ENCODE peak calls at places on chromosome 20, in five cellular contexts. S is IMR-90, J is PC-9, Y is fibroblast of lung, E is astrocyte. U is an unnamed sample.

GRCh38 chr20:46159101-46159897 is 41.2 kb downstream of the CD40 start:
- DNase-seq in S (no peak), E (no peak), J (no peak), Y (no peak), U (no peak)

GRCh38 chr20:3925899-3926638 is 36.9 kb downstream of the PANK2 start:
- DNase-seq in S (no peak), Y (no peak), J (no peak), E (no peak), U (no peak)

GRCh38 chr20:32062776-32063170 is 10.7 kb downstream of the HCK start:
- DNase-seq in E (no peak), Y (no peak), J (no peak), S (no peak), U (no peak)

GRCh38 chr20:60363698-60364097 is 405.5 kb downstream of the CDH26 start:
- DNase-seq in S (no peak), Y (no peak), J (no peak), E (no peak), U (no peak)

GRCh38 chr20:49890651-49891361 is 24.5 kb downstream of the SPATA2 start:
- DNase-seq in J (no peak), E (no peak), S (no peak), Y (no peak), U (peak; percentile 20)

GRCh38 chr20:6588296-6588695 is 179.2 kb upstream of the BMP2 start:
- DNase-seq in S (peak; percentile 47), J (no peak), Y (peak; percentile 42), E (peak; percentile 54), U (peak; percentile 30)

GRCh38 chr20:52494244-52494643 is 302.7 kb upstream of the ZFP64 start:
- DNase-seq in J (no peak), Y (peak; percentile 79), E (peak; percentile 99), S (peak; percentile 98), U (peak; percentile 94)

GRCh38 chr20:39083781-39084180 is 121.6 kb downstream of the DHX35 start:
- DNase-seq in E (no peak), S (no peak), J (no peak), Y (no peak), U (no peak)

GRCh38 chr20:45828589-45828988 is 1.5 kb upstream of the TNNC2 start:
- DNase-seq in S (no peak), J (no peak), E (no peak), Y (no peak), U (no peak)

GRCh38 chr20:36543187-36544133 is 2.1 kb downstream of the MYL9 start:
- DNase-seq in E (peak; percentile 64), Y (peak; percentile 83), S (peak; percentile 83), J (no peak), U (no peak)

GRCh38 chr20:560680-561079 is 17.1 kb upstream of the CSNK2A1 start:
- DNase-seq in J (no peak), S (no peak), E (no peak), Y (no peak), U (no peak)

GRCh38 chr20:59125909-59126308 is 37.7 kb upstream of the ZNF831 start:
- DNase-seq in S (no peak), J (no peak), Y (no peak), E (no peak), U (no peak)

GRCh38 chr20:13685623-13686022 is 46.9 kb upstream of the TASP1 start:
- DNase-seq in J (no peak), E (no peak), Y (no peak), S (no peak), U (no peak)

GRCh38 chr20:36366623-36367369 is 60.7 kb downstream of the DLGAP4 start:
- DNase-seq in S (no peak), Y (no peak), E (no peak), J (no peak), U (no peak)

GRCh38 chr20:19783966-19784401 is 25.9 kb downstream of the RIN2 start:
- DNase-seq in E (peak; percentile 87), Y (peak; percentile 59), S (peak; percentile 82), J (peak; percentile 91), U (peak; percentile 72)

GRCh38 chr20:39310363-39311037 is 348.4 kb downstream of the DHX35 start:
- DNase-seq in E (no peak), Y (no peak), S (no peak), J (no peak), U (no peak)

GRCh38 chr20:48042628-48043027 is 257.3 kb upstream of the SULF2 start:
- DNase-seq in E (no peak), Y (no peak), J (no peak), S (no peak), U (no peak)

GRCh38 chr20:37506166-37506725 is 14.8 kb upstream of the NNAT start:
- DNase-seq in S (no peak), E (no peak), J (no peak), Y (no peak), U (no peak)

GRCh38 chr20:20051767-20052073 is 546 bp downstream of the CRNKL1 start:
- DNase-seq in Y (no peak), J (no peak), E (peak; percentile 5), S (no peak), U (no peak)

GRCh38 chr20:16434087-16434664 is 139.1 kb downstream of the KIF16B start:
- DNase-seq in S (peak; percentile 18), J (peak; percentile 28), Y (peak; percentile 43), E (no peak), U (peak; percentile 52)

GRCh38 chr20:37999526-38000263 is 33.6 kb downstream of the TTI1 start:
- DNase-seq in E (no peak), Y (no peak), S (no peak), J (no peak), U (no peak)

GRCh38 chr20:37921341-37921929 is 18.5 kb downstream of the VSTM2L start:
- DNase-seq in E (no peak), J (no peak), Y (no peak), S (no peak), U (no peak)

GRCh38 chr20:41135187-41135887 is 2.0 kb upstream of the PLCG1 start:
- DNase-seq in S (peak; percentile 14), J (peak; percentile 59), E (no peak), Y (no peak), U (peak; percentile 53)

GRCh38 chr20:59583428-59584277 is 20.7 kb upstream of the PHACTR3 start:
- DNase-seq in J (no peak), S (no peak), E (no peak), Y (no peak), U (no peak)

GRCh38 chr20:1392693-1393506 is at the start of gene FKBP1A:
- DNase-seq in J (peak; percentile 89), Y (peak; percentile 90), E (peak; percentile 77), S (peak; percentile 90), U (peak; percentile 90)

GRCh38 chr20:57940376-57940775 is 230.6 kb upstream of the PMEPA1 start:
- DNase-seq in E (no peak), J (no peak), Y (no peak), S (no peak), U (no peak)

DNA sequence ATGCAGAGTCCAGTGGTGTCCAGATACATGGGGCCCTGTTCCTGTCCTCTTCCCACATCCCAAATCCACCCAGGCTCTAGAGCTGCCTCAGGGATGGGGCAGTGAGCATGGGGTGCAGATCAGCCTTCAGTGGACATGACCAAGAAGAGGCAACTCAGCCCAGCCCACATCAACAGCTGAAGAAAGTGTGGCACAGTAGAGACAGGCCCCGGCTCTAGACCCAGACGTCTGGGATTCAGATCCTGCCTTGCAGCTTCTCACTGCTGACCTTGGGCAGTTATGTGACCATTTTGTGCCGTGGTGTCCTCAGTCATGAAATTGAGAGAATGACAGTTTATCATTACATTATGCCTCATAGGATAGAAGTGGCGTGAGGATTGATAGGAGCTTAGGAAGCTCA is 54.6 kb upstream of the CST7 start:
- DNase-seq in J (no peak), Y (no peak), S (no peak), E (no peak), U (no peak)
- H2AFZ ChIP-seq in J (no peak overlapping the region), Y (no peak overlapping the region), S (no peak overlapping the region), E (no peak overlapping the region), U (no peak overlapping the region)

DNA sequence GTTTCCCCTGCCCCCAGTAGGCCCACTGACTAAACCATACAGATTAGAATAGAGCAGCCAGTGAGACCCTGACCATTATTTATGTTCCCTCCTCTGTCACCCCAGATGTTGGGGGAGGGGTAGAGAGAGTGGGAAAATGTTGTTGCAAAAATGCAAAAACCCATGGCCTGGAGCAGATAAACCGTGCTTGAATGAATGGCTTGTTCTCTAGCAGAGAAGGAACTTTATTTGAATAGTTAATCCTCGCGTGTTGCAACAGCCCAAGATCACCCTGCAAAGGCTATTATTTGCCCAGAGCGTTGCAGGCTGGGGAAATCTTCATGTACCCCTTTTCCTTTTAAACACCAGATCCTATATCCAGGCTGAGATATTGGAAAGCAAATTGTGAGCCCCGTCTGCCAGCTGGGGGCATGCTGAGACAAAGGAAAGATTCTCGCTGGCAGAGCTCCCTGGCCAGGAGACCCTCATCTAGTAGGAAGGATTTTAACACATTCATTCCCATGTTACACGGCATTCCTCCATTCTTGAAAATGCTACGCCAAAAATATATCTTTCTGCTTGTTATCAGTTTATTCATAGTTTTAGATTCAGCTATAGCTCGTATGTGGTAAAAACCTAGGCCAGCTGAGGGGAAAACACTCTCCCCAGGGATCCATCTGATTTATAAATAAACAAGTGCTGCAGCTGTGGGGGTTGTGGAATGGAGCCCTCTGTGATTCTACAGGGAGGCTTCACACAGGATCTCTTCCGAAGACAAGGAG is 53.0 kb downstream of the LINC00237 start:
- DNase-seq in J (no peak), Y (no peak), E (no peak), S (no peak), U (no peak)
- H2AFZ ChIP-seq in J (no peak overlapping the region), Y (no peak overlapping the region), E (no peak overlapping the region), S (no peak overlapping the region), U (no peak overlapping the region)

GRCh38 chr20:62428008-62428384 is 657 bp upstream of the RBBP8NL start:
- DNase-seq in Y (no peak), J (no peak), E (no peak), S (no peak), U (no peak)

GRCh38 chr20:62427172-62428007 is at the start of gene RBBP8NL:
- DNase-seq in S (no peak), Y (no peak), E (no peak), J (peak; percentile 97), U (no peak)

GRCh38 chr20:62429455-62430310 is 2.3 kb upstream of the RBBP8NL start:
- DNase-seq in E (no peak), J (no peak), S (no peak), Y (no peak), U (no peak)

GRCh38 chr20:62430311-62430853 is 3.0 kb upstream of the RBBP8NL start:
- DNase-seq in E (no peak), S (no peak), J (no peak), Y (no peak), U (no peak)

DNA sequence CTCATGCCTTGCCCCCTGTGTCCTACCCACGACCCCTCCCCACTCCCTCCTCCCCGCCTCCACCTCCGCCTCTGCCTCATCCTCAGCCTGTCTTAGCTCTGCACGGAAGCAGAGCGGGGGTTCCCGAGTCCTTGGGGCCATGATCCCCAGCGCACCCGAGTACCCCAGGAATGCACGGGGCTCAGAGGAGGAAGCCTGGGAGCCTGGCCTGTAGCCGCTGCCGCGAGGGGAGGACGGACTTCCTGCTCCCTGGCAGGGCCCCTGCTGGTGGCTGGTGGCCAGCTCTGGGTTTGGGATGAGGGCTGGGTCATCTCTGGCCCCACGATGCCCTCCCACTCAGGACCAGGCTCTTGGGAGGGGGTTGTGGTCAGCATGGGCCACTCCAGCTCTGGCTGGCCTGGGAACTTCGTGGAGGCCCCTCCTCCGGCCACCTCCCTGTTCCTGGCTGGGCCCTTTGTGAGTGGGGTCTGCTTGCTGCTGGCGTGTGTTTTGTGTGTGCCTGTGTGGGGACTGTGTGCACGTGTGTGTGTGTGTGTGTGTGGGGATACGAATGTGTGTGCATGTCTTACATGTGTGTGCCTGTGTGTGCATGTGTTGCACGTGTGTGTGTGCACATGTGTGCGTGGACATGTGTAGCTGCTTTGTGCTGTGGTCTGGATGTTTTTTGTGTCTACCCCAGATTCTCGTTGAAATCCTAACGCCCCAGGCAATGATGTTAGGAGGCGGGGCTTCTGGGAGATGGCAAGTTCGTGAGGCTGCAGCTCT is 1.2 kb upstream of the RBBP8NL start:
- DNase-seq in S (no peak), Y (no peak), J (no peak), E (no peak), U (no peak)
- H2AFZ ChIP-seq in S (no peak overlapping the region), Y (no peak overlapping the region), J (no peak overlapping the region), E (no peak overlapping the region), U (no peak overlapping the region)

GRCh38 chr20:62040381-62040922 is 25.2 kb downstream of the TAF4 start:
- DNase-seq in Y (no peak), S (no peak), J (no peak), E (no peak), U (no peak)
- H2AFZ ChIP-seq in Y (no peak overlapping the region), S (no peak overlapping the region), J (no peak overlapping the region), E (no peak overlapping the region), U (no peak overlapping the region)

U was measured in endothelial cell of umbilical vein.